ENCODE peak calls at places on chromosomes 4 and X, in eight cellular contexts. One of them, this sample, is unnamed.

GRCh38 chr4:156634612-156635011 is 337.0 kb downstream of the PDGFC start:
- DNase-seq in IMR-90: peak; percentile 21
- DNase-seq in left lung: no peak
- DNase-seq in astrocyte of the spinal cord: peak; percentile 66
- DNase-seq in HFF-Myc: no peak
- DNase-seq in epithelial cell of esophagus: no peak
- DNase-seq in AG04450: no peak
- DNase-seq in PC-3: no peak
- DNase-seq in this sample: no peak

GRCh38 chrX:9902651-9903050 is 64.5 kb upstream of the CLDN34 start:
- DNase-seq in PC-3: peak; percentile 78
- DNase-seq in astrocyte of the spinal cord: peak; percentile 18
- DNase-seq in left lung: no peak
- DNase-seq in HFF-Myc: no peak
- DNase-seq in AG04450: no peak
- DNase-seq in epithelial cell of esophagus: peak; percentile 54
- DNase-seq in IMR-90: peak; percentile 34
- DNase-seq in this sample: no peak

GRCh38 chrX:109954333-109954732 is 48.6 kb upstream of the TMEM164 start:
- DNase-seq in IMR-90: no peak
- DNase-seq in astrocyte of the spinal cord: no peak
- DNase-seq in HFF-Myc: no peak
- DNase-seq in AG04450: no peak
- DNase-seq in PC-3: peak; percentile 57
- DNase-seq in epithelial cell of esophagus: no peak
- DNase-seq in left lung: no peak
- DNase-seq in this sample: no peak

GRCh38 chr4:91092398-91092955 is 965.3 kb downstream of the CCSER1 start:
- DNase-seq in HFF-Myc: no peak
- DNase-seq in astrocyte of the spinal cord: no peak
- DNase-seq in PC-3: peak; percentile 61
- DNase-seq in left lung: no peak
- DNase-seq in IMR-90: no peak
- DNase-seq in epithelial cell of esophagus: peak; percentile 85
- DNase-seq in AG04450: no peak
- DNase-seq in this sample: no peak

GRCh38 chr4:24210332-24210902 is 320.6 kb upstream of the PPARGC1A start:
- DNase-seq in left lung: peak; percentile 65
- DNase-seq in epithelial cell of esophagus: peak; percentile 87
- DNase-seq in IMR-90: peak; percentile 96
- DNase-seq in HFF-Myc: no peak
- DNase-seq in astrocyte of the spinal cord: peak; percentile 86
- DNase-seq in AG04450: peak; percentile 87
- DNase-seq in PC-3: no peak
- DNase-seq in this sample: peak; percentile 70

GRCh38 chrX:40174594-40175415 is 77.0 kb upstream of the BCOR start:
- DNase-seq in left lung: peak; percentile 43
- DNase-seq in AG04450: no peak
- DNase-seq in PC-3: peak; percentile 52
- DNase-seq in epithelial cell of esophagus: peak; percentile 41
- DNase-seq in IMR-90: no peak
- DNase-seq in astrocyte of the spinal cord: peak; percentile 56
- DNase-seq in HFF-Myc: no peak
- DNase-seq in this sample: no peak

GRCh38 chr4:41546638-41547037 is 8.7 kb downstream of the LIMCH1 start:
- DNase-seq in epithelial cell of esophagus: no peak
- DNase-seq in PC-3: no peak
- DNase-seq in AG04450: no peak
- DNase-seq in IMR-90: no peak
- DNase-seq in HFF-Myc: no peak
- DNase-seq in astrocyte of the spinal cord: no peak
- DNase-seq in left lung: no peak
- DNase-seq in this sample: no peak

GRCh38 chr4:83071116-83071515 is 36.1 kb downstream of the COPS4 start:
- DNase-seq in IMR-90: peak; percentile 43
- DNase-seq in left lung: no peak
- DNase-seq in HFF-Myc: peak; percentile 52
- DNase-seq in astrocyte of the spinal cord: peak; percentile 13
- DNase-seq in epithelial cell of esophagus: peak; percentile 16
- DNase-seq in PC-3: peak; percentile 30
- DNase-seq in AG04450: no peak
- DNase-seq in this sample: no peak

GRCh38 chr4:2962614-2963184 is 507 bp downstream of the NOP14 start:
- DNase-seq in epithelial cell of esophagus: peak; percentile 48
- DNase-seq in PC-3: peak; percentile 25
- DNase-seq in HFF-Myc: no peak
- DNase-seq in AG04450: no peak
- DNase-seq in left lung: no peak
- DNase-seq in astrocyte of the spinal cord: no peak
- DNase-seq in IMR-90: peak; percentile 38
- DNase-seq in this sample: no peak

GRCh38 chrX:150605603-150606002 is 37.2 kb downstream of the MTM1 start:
- DNase-seq in left lung: no peak
- DNase-seq in IMR-90: no peak
- DNase-seq in astrocyte of the spinal cord: no peak
- DNase-seq in epithelial cell of esophagus: peak; percentile 15
- DNase-seq in HFF-Myc: no peak
- DNase-seq in AG04450: no peak
- DNase-seq in PC-3: no peak
- DNase-seq in this sample: no peak

GRCh38 chrX:47838361-47838760 is 1.7 kb downstream of the ZNF81 start:
- DNase-seq in PC-3: no peak
- DNase-seq in HFF-Myc: no peak
- DNase-seq in epithelial cell of esophagus: no peak
- DNase-seq in IMR-90: no peak
- DNase-seq in AG04450: no peak
- DNase-seq in left lung: no peak
- DNase-seq in astrocyte of the spinal cord: no peak
- DNase-seq in this sample: no peak

GRCh38 chrX:134821370-134821769 is 163.1 kb upstream of the PLAC1 start:
- DNase-seq in IMR-90: peak; percentile 73
- DNase-seq in astrocyte of the spinal cord: peak; percentile 22
- DNase-seq in PC-3: peak; percentile 56
- DNase-seq in left lung: no peak
- DNase-seq in AG04450: no peak
- DNase-seq in HFF-Myc: peak; percentile 27
- DNase-seq in epithelial cell of esophagus: peak; percentile 30
- DNase-seq in this sample: no peak

GRCh38 chrX:51395474-51395806 is 62.8 kb downstream of the NUDT10 start:
- DNase-seq in HFF-Myc: no peak
- DNase-seq in astrocyte of the spinal cord: no peak
- DNase-seq in PC-3: no peak
- DNase-seq in epithelial cell of esophagus: no peak
- DNase-seq in IMR-90: no peak
- DNase-seq in AG04450: no peak
- DNase-seq in left lung: no peak
- DNase-seq in this sample: no peak
- H3K4me3 ChIP-seq in HFF-Myc: no peak overlapping the region
- H3K4me3 ChIP-seq in astrocyte of the spinal cord: no peak overlapping the region
- H3K4me3 ChIP-seq in PC-3: no peak overlapping the region
- H3K4me3 ChIP-seq in epithelial cell of esophagus: no peak overlapping the region
- H3K4me3 ChIP-seq in IMR-90: no peak overlapping the region
- H3K4me3 ChIP-seq in AG04450: no peak overlapping the region
- H3K4me3 ChIP-seq in left lung: peak overlapping the region; percentile 29
- H3K4me3 ChIP-seq in this sample: no peak overlapping the region

GRCh38 chr4:164997324-164997723 is 19.9 kb upstream of the TRIM61 start:
- DNase-seq in HFF-Myc: no peak
- DNase-seq in astrocyte of the spinal cord: no peak
- DNase-seq in IMR-90: no peak
- DNase-seq in AG04450: no peak
- DNase-seq in PC-3: peak; percentile 54
- DNase-seq in left lung: no peak
- DNase-seq in epithelial cell of esophagus: peak; percentile 40
- DNase-seq in this sample: no peak
- TF ChIP-seq CTCF in HFF-Myc: no peak
- TF ChIP-seq CTCF in astrocyte of the spinal cord: no peak
- TF ChIP-seq CTCF in IMR-90: peak; percentile 3
- TF ChIP-seq CTCF in AG04450: no peak
- TF ChIP-seq CTCF in PC-3: peak; percentile 59
- TF ChIP-seq CTCF in left lung: no peak
- TF ChIP-seq CTCF in epithelial cell of esophagus: peak; percentile 7
- TF ChIP-seq CTCF in this sample: no peak

GRCh38 chr4:154626793-154627484 is 14.5 kb upstream of the FGG start:
- DNase-seq in HFF-Myc: no peak
- DNase-seq in AG04450: no peak
- DNase-seq in epithelial cell of esophagus: peak; percentile 70
- DNase-seq in astrocyte of the spinal cord: peak; percentile 48
- DNase-seq in left lung: peak; percentile 60
- DNase-seq in PC-3: peak; percentile 41
- DNase-seq in IMR-90: peak; percentile 6
- DNase-seq in this sample: no peak
- H3K4me3 ChIP-seq in HFF-Myc: no peak overlapping the region
- H3K4me3 ChIP-seq in AG04450: no peak overlapping the region
- H3K4me3 ChIP-seq in epithelial cell of esophagus: peak overlapping the region; percentile 42
- H3K4me3 ChIP-seq in astrocyte of the spinal cord: peak overlapping the region; percentile 28
- H3K4me3 ChIP-seq in left lung: peak overlapping the region; percentile 17
- H3K4me3 ChIP-seq in PC-3: peak overlapping the region; percentile 18
- H3K4me3 ChIP-seq in IMR-90: no peak overlapping the region
- H3K4me3 ChIP-seq in this sample: peak overlapping the region; percentile 23

DNA sequence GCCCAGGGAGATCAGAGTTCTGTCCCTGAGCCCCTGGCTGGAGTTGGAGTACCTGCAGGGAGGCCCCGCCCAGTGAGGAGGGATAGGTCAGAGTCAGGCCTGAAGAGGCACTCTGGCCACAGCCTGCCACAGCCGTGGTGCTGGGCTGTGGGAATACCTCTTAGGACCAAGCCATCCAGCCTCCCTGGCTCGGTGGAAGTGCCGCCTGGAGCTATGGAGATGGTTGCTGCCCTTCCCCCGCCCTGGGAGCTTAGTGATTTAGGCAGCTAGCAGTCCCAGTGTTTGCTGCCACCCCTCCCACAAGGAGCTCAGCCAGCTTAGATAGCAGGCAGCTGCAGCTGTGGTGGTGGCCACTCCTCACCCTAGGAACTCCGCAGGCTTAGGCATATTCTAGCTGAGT is 446.3 kb upstream of the GNPDA2 start:
- DNase-seq in left lung: no peak
- DNase-seq in IMR-90: no peak
- DNase-seq in HFF-Myc: no peak
- DNase-seq in astrocyte of the spinal cord: no peak
- DNase-seq in AG04450: no peak
- DNase-seq in PC-3: no peak
- DNase-seq in epithelial cell of esophagus: no peak
- DNase-seq in this sample: no peak
- TF ChIP-seq CTCF in left lung: no peak
- TF ChIP-seq CTCF in IMR-90: no peak
- TF ChIP-seq CTCF in HFF-Myc: no peak
- TF ChIP-seq CTCF in astrocyte of the spinal cord: no peak
- TF ChIP-seq CTCF in AG04450: no peak
- TF ChIP-seq CTCF in PC-3: no peak
- TF ChIP-seq CTCF in epithelial cell of esophagus: no peak
- TF ChIP-seq CTCF in this sample: no peak

DNA sequence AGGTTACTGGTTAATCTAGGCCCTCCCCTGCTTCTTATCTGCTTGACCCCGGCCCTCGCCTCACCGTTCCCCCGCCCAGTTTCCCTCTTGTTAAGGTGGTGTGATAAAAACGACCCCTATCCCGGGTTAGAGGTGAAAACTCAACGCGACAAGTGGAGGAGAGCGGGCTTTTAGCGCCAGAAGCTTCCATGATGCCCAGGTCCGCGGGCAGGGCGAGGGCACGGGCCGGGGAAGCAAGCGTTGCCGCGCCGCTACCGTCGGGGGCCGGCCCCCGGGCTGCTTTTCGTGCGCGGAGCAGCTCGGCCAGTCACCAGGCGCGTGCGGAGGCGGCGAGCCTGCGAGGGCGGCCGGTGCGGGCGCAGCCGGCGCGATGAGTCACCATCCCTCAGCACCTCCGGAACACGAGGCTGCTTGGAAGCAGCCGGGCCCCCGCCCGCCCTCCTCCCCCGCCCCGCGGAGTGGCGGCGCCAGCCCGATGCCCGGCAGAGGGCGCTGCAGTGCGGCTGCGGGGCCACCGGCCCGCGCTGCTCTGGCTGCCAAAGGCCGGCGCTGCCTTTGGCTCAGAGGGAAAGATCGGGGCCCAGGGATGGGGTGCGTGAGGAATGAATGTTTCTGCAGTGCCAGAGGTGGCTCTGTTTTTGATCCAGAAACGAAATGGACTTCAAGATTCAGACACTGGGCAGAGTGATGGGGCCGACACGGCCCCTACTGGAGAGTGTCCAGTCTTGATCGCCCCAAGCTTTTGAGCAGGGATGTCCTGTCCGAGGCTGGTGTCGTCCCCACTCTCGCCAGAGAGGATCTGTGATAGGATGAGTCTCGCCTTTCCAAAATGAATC is 107.8 kb downstream of the NHSL2 start:
- DNase-seq in AG04450: peak; percentile 57
- DNase-seq in epithelial cell of esophagus: peak; percentile 87
- DNase-seq in IMR-90: peak; percentile 90
- DNase-seq in HFF-Myc: no peak
- DNase-seq in PC-3: peak; percentile 91
- DNase-seq in astrocyte of the spinal cord: peak; percentile 88
- DNase-seq in left lung: peak; percentile 89
- DNase-seq in this sample: no peak
- H3K4me3 ChIP-seq in AG04450: peak overlapping the region; percentile 15
- H3K4me3 ChIP-seq in epithelial cell of esophagus: no peak overlapping the region
- H3K4me3 ChIP-seq in IMR-90: no peak overlapping the region
- H3K4me3 ChIP-seq in HFF-Myc: no peak overlapping the region
- H3K4me3 ChIP-seq in PC-3: peak overlapping the region; percentile 12
- H3K4me3 ChIP-seq in astrocyte of the spinal cord: no peak overlapping the region
- H3K4me3 ChIP-seq in left lung: no peak overlapping the region
- H3K4me3 ChIP-seq in this sample: peak overlapping the region; percentile 32

GRCh38 chrX:23478056-23478455 is 143.4 kb downstream of the PTCHD1 start:
- DNase-seq in HFF-Myc: no peak
- DNase-seq in IMR-90: no peak
- DNase-seq in epithelial cell of esophagus: peak; percentile 3
- DNase-seq in PC-3: peak; percentile 76
- DNase-seq in left lung: no peak
- DNase-seq in AG04450: no peak
- DNase-seq in astrocyte of the spinal cord: no peak
- DNase-seq in this sample: no peak

GRCh38 chrX:23478561-23478960 is 143.9 kb downstream of the PTCHD1 start:
- DNase-seq in PC-3: peak; percentile 61
- DNase-seq in HFF-Myc: no peak
- DNase-seq in IMR-90: no peak
- DNase-seq in AG04450: no peak
- DNase-seq in astrocyte of the spinal cord: no peak
- DNase-seq in epithelial cell of esophagus: no peak
- DNase-seq in left lung: no peak
- DNase-seq in this sample: no peak

GRCh38 chrX:23483396-23483795 is 148.7 kb downstream of the PTCHD1 start:
- DNase-seq in astrocyte of the spinal cord: no peak
- DNase-seq in left lung: no peak
- DNase-seq in PC-3: no peak
- DNase-seq in epithelial cell of esophagus: no peak
- DNase-seq in HFF-Myc: no peak
- DNase-seq in AG04450: no peak
- DNase-seq in IMR-90: no peak
- DNase-seq in this sample: no peak
- TF ChIP-seq CTCF in astrocyte of the spinal cord: no peak
- TF ChIP-seq CTCF in left lung: no peak
- TF ChIP-seq CTCF in PC-3: no peak
- TF ChIP-seq CTCF in epithelial cell of esophagus: no peak
- TF ChIP-seq CTCF in HFF-Myc: no peak
- TF ChIP-seq CTCF in AG04450: no peak
- TF ChIP-seq CTCF in IMR-90: no peak
- TF ChIP-seq CTCF in this sample: no peak

GRCh38 chrX:23782455-23782854 is 518 bp upstream of the SAT1 start:
- DNase-seq in astrocyte of the spinal cord: no peak
- DNase-seq in left lung: no peak
- DNase-seq in epithelial cell of esophagus: no peak
- DNase-seq in PC-3: peak; percentile 48
- DNase-seq in HFF-Myc: no peak
- DNase-seq in AG04450: no peak
- DNase-seq in IMR-90: no peak
- DNase-seq in this sample: no peak
- H3K4me3 ChIP-seq in astrocyte of the spinal cord: peak overlapping the region; percentile 13
- H3K4me3 ChIP-seq in left lung: peak overlapping the region; percentile 59
- H3K4me3 ChIP-seq in epithelial cell of esophagus: peak overlapping the region; percentile 25
- H3K4me3 ChIP-seq in PC-3: peak overlapping the region; percentile 62
- H3K4me3 ChIP-seq in HFF-Myc: no peak overlapping the region
- H3K4me3 ChIP-seq in AG04450: peak overlapping the region; percentile 31
- H3K4me3 ChIP-seq in IMR-90: no peak overlapping the region
- H3K4me3 ChIP-seq in this sample: peak overlapping the region; percentile 29